ENCODE peak calls at places on chromosomes 12 and 14, in nine cellular contexts. I is A549, M is stomach, E is ovary, F is HepG2, S is transverse colon, P is sigmoid colon, J is SK-N-SH, Q is upper lobe of left lung. G is an unnamed sample.
A peak's percentile ranks its signal among the peaks of the same experiment; 100 is the strongest.

GRCh38 chr12:25135531-25136154 is 59.3 kb downstream of the DNAI7 start:
- DNase-seq in E (no peak), P (no peak), J (no peak), M (no peak), S (peak; percentile 8), I (no peak), Q (no peak), F (peak; percentile 10), G (no peak)

GRCh38 chr14:34722723-34723545 is 8.5 kb upstream of the CFL2 start:
- DNase-seq in J (peak; percentile 74), I (peak; percentile 84), F (peak; percentile 71), E (peak; percentile 43), M (peak; percentile 32), Q (no peak), P (peak; percentile 67), S (peak; percentile 27), G (peak; percentile 73)

GRCh38 chr12:57429473-57430116 is 1.2 kb downstream of the R3HDM2 start:
- DNase-seq in J (no peak), Q (no peak), P (no peak), E (no peak), S (no peak), F (no peak), M (no peak), I (no peak), G (no peak)

GRCh38 chr14:65411656-65412188 is 808 bp upstream of the FUT8 start:
- DNase-seq in J (peak; percentile 82), F (peak; percentile 86), M (peak; percentile 94), I (peak; percentile 87), S (peak; percentile 93), Q (peak; percentile 94), E (peak; percentile 94), P (peak; percentile 96), G (peak; percentile 84)

GRCh38 chr14:104171029-104171697 is 32.8 kb downstream of the KIF26A start:
- DNase-seq in E (no peak), S (no peak), I (no peak), F (no peak), P (no peak), M (peak; percentile 50), J (no peak), Q (peak; percentile 58), G (no peak)

GRCh38 chr14:80988192-80988591 is 32.8 kb downstream of the TSHR start:
- DNase-seq in E (no peak), F (no peak), Q (no peak), J (no peak), M (no peak), S (no peak), P (no peak), I (no peak), G (no peak)

GRCh38 chr12:16555630-16556029 is 50.3 kb downstream of the LMO3 start:
- DNase-seq in M (no peak), F (no peak), J (no peak), E (no peak), S (no peak), Q (no peak), I (no peak), P (no peak), G (no peak)

GRCh38 chr12:76450690-76451089 is 102.5 kb upstream of the BBS10 start:
- DNase-seq in M (no peak), S (no peak), F (no peak), Q (peak; percentile 32), E (no peak), I (peak; percentile 59), J (no peak), P (no peak), G (no peak)

GRCh38 chr12:95942106-95942531 is 295 bp downstream of the CCDC38 start:
- DNase-seq in J (no peak), S (no peak), F (peak; percentile 46), Q (no peak), M (no peak), P (no peak), E (no peak), I (peak; percentile 27), G (no peak)

GRCh38 chr14:73180385-73180805 is 44.1 kb downstream of the PSEN1 start:
- DNase-seq in S (no peak), E (no peak), M (no peak), Q (no peak), P (no peak), I (no peak), J (no peak), F (peak; percentile 27), G (peak; percentile 51)

GRCh38 chr12:124411291-124411878 is 116.5 kb downstream of the RFLNA start:
- DNase-seq in M (no peak), S (peak; percentile 63), Q (no peak), E (peak; percentile 86), I (no peak), J (peak; percentile 69), P (peak; percentile 96), F (no peak), G (peak; percentile 72)

GRCh38 chr12:70733385-70733784 is 96.2 kb upstream of the PTPRB start:
- DNase-seq in P (no peak), J (peak; percentile 69), F (peak; percentile 63), E (no peak), S (no peak), I (peak; percentile 71), M (no peak), Q (no peak), G (no peak)

GRCh38 chr14:22291406-22291805 is 297.6 kb downstream of the DAD1 start:
- DNase-seq in Q (no peak), E (no peak), P (no peak), M (no peak), I (no peak), S (no peak), F (no peak), J (no peak), G (no peak)

DNA sequence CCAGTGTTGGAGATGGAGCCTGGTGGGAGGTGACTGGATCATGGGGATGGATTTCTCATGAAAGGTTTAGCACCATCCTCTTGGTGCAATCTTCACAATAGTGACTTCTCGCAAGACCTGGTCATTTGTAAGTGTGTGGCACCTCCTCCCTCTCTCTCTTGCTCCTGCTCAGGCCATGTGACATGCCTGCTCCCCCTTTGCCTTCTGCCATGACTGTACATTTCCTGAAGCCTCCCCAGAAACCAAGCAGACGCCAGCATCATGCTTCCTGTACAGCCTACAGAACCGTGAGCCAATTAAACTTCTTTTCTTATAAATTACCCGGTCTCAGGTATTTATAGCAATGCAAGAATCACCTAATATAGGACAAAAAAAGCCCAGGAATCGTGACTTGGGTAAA is 171.0 kb upstream of the FOXN3 start:
- DNase-seq in Q (no peak), I (no peak), F (no peak), P (no peak), J (no peak), S (no peak), E (no peak), M (no peak), G (no peak)
- TF ChIP-seq EP300 in Q (no peak), I (no peak), F (no peak), P (no peak), J (no peak), S (no peak), E (no peak), M (no peak), G (no peak)

GRCh38 chr14:31937730-31938346 is 139.3 kb upstream of the ARHGAP5 start:
- DNase-seq in M (peak; percentile 59), F (peak; percentile 98), Q (peak; percentile 41), P (peak; percentile 67), S (peak; percentile 70), E (no peak), I (peak; percentile 75), J (no peak), G (no peak)
- TF ChIP-seq EP300 in M (no peak), F (peak; percentile 33), Q (no peak), P (no peak), S (no peak), E (no peak), I (peak; percentile 55), J (no peak), G (no peak)

GRCh38 chr14:96051642-96052540 is 12.7 kb downstream of the C14orf132 start:
- DNase-seq in S (no peak), Q (no peak), F (peak; percentile 33), P (no peak), J (no peak), M (peak; percentile 18), E (no peak), I (peak; percentile 21), G (no peak)
- TF ChIP-seq EP300 in S (no peak), Q (no peak), F (no peak), P (no peak), J (no peak), M (no peak), E (no peak), I (no peak), G (no peak)

GRCh38 chr14:60250318-60251035 is 1.5 kb downstream of the PPM1A start:
- DNase-seq in Q (peak; percentile 36), M (no peak), S (peak; percentile 26), E (no peak), J (peak; percentile 36), F (peak; percentile 49), I (no peak), P (no peak), G (no peak)
- TF ChIP-seq EP300 in Q (no peak), M (no peak), S (no peak), E (no peak), J (no peak), F (no peak), I (no peak), P (no peak), G (no peak)

GRCh38 chr12:122979908-122980191 is 631 bp upstream of the ARL6IP4 start:
- DNase-seq in Q (no peak), E (no peak), I (no peak), J (no peak), M (no peak), P (no peak), S (no peak), F (no peak), G (no peak)

GRCh38 chr12:122981587-122982493 is 1.4 kb downstream of the ARL6IP4 start:
- DNase-seq in J (no peak), F (no peak), P (no peak), I (no peak), M (no peak), E (no peak), S (no peak), Q (no peak), G (no peak)

GRCh38 chr12:122982494-122982850 is 2.0 kb downstream of the ARL6IP4 start:
- DNase-seq in M (no peak), F (no peak), E (peak; percentile 40), P (no peak), S (no peak), J (no peak), I (no peak), Q (no peak), G (no peak)

GRCh38 chr12:122980192-122981035 is at the start of gene ARL6IP4:
- DNase-seq in M (peak; percentile 70), I (peak; percentile 76), P (no peak), E (peak; percentile 79), S (peak; percentile 70), F (no peak), Q (peak; percentile 64), J (peak; percentile 91), G (no peak)

GRCh38 chr12:122981036-122981471 is 573 bp downstream of the ARL6IP4 start:
- DNase-seq in M (no peak), E (no peak), I (no peak), P (no peak), Q (no peak), J (peak; percentile 71), F (no peak), S (no peak), G (no peak)
- TF ChIP-seq EP300 in M (no peak), E (no peak), I (no peak), P (no peak), Q (no peak), J (no peak), F (no peak), S (no peak), G (no peak)

GRCh38 chr14:42947991-42948390 is 1341.3 kb downstream of the LRFN5 start:
- DNase-seq in F (no peak), M (no peak), Q (no peak), P (no peak), J (no peak), S (no peak), I (no peak), E (no peak), G (no peak)

GRCh38 chr14:42950363-42950762 is 1343.7 kb downstream of the LRFN5 start:
- DNase-seq in Q (no peak), I (no peak), M (no peak), P (no peak), S (no peak), J (no peak), F (no peak), E (no peak), G (no peak)
- TF ChIP-seq EP300 in Q (no peak), I (no peak), M (no peak), P (no peak), S (no peak), J (no peak), F (no peak), E (no peak), G (no peak)